ENCODE peak calls at places on chromosomes 7 and 10, in seven cellular contexts. M is endodermal cell, Y is endothelial cell of umbilical vein, B is iPS DF 6.9, W is prostate gland, Q is A549, V is WERI-Rb-1. J is an unnamed sample.

GRCh38 chr7:159097661-159098423 is 46.8 kb downstream of the VIPR2 start:
- DNase-seq in M (peak; percentile 36), B (no peak), Y (no peak), Q (no peak), V (peak; percentile 8), W (no peak), J (peak; percentile 81)

GRCh38 chr10:621981-622740 is 67.3 kb downstream of the DIP2C start:
- DNase-seq in Q (no peak), V (no peak), W (no peak), B (no peak), Y (no peak), M (no peak), J (no peak)

GRCh38 chr7:828793-829561 is 3.3 kb upstream of the SUN1 start:
- DNase-seq in Q (no peak), B (no peak), W (no peak), V (no peak), M (no peak), Y (no peak), J (no peak)

GRCh38 chr7:41003031-41003925 is 699.6 kb downstream of the INHBA start:
- DNase-seq in W (peak; percentile 18), Q (peak; percentile 49), V (peak; percentile 53), B (peak; percentile 39), Y (peak; percentile 80), M (peak; percentile 90), J (no peak)

GRCh38 chr7:90320801-90321494 is at the start of gene FAM237B:
- DNase-seq in M (peak; percentile 77), B (no peak), Q (peak; percentile 41), V (no peak), W (no peak), Y (no peak), J (no peak)

GRCh38 chr10:125564570-125564969 is 118.4 kb downstream of the TEX36 start:
- DNase-seq in W (no peak), M (peak; percentile 17), V (no peak), Y (no peak), Q (no peak), B (no peak), J (no peak)

GRCh38 chr10:17537281-17537680 is 79.9 kb downstream of the HACD1 start:
- DNase-seq in B (no peak), Y (no peak), V (no peak), M (no peak), Q (no peak), W (no peak), J (no peak)

GRCh38 chr7:129295015-129295423 is 70.2 kb downstream of the AHCYL2 start:
- DNase-seq in Y (peak; percentile 50), W (no peak), M (no peak), B (no peak), V (peak; percentile 14), Q (no peak), J (no peak)

GRCh38 chr10:70890917-70891431 is 2.6 kb upstream of the PCBD1 start:
- DNase-seq in W (no peak), M (peak; percentile 80), Y (no peak), B (no peak), Q (no peak), V (peak; percentile 88), J (no peak)

GRCh38 chr7:157974678-157975230 is 612.9 kb downstream of the PTPRN2 start:
- DNase-seq in Q (no peak), W (no peak), B (no peak), V (no peak), M (no peak), Y (no peak), J (peak; percentile 32)

GRCh38 chr10:3852147-3852904 is 67.3 kb upstream of the KLF6 start:
- DNase-seq in Y (peak; percentile 98), V (no peak), Q (peak; percentile 97), W (peak; percentile 97), M (no peak), B (no peak), J (peak; percentile 90)

GRCh38 chr10:46226232-46226631 is 60.6 kb upstream of the ANTXRL start:
- DNase-seq in M (peak; percentile 37), Q (no peak), B (no peak), Y (no peak), W (no peak), V (no peak), J (no peak)

GRCh38 chr7:17307558-17307957 is 9.1 kb downstream of the AHR start:
- DNase-seq in W (no peak), Q (no peak), V (no peak), B (no peak), M (no peak), Y (no peak), J (no peak)

GRCh38 chr10:43710772-43711471 is 62.2 kb upstream of the ZNF32 start:
- DNase-seq in B (no peak), V (no peak), M (peak; percentile 15), Y (no peak), Q (no peak), W (no peak), J (no peak)

GRCh38 chr7:79452032-79452494 is 1.4 kb downstream of the MAGI2 start:
- DNase-seq in Y (peak; percentile 88), B (peak; percentile 25), Q (peak; percentile 82), V (peak; percentile 83), W (peak; percentile 75), M (peak; percentile 87), J (peak; percentile 96)

GRCh38 chr10:100766693-100767427 is 21.5 kb downstream of the PAX2 start:
- DNase-seq in Y (no peak), M (peak; percentile 68), V (no peak), B (no peak), Q (peak; percentile 29), W (no peak), J (no peak)

GRCh38 chr7:77466455-77466854 is 50.3 kb upstream of the GSAP start:
- DNase-seq in V (no peak), M (no peak), W (no peak), B (no peak), Q (no peak), Y (no peak), J (no peak)

GRCh38 chr7:7330997-7331396 is 148.7 kb downstream of the C1GALT1 start:
- DNase-seq in M (no peak), Q (peak; percentile 3), V (peak; percentile 92), Y (no peak), B (no peak), W (no peak), J (no peak)

GRCh38 chr7:141150465-141150864 is 76.6 kb downstream of the TMEM178B start:
- DNase-seq in V (no peak), Y (no peak), W (no peak), M (no peak), B (no peak), Q (no peak), J (no peak)

GRCh38 chr7:128410092-128410665 is 397 bp upstream of the IMPDH1 start:
- DNase-seq in Y (peak; percentile 75), B (no peak), V (peak; percentile 74), M (peak; percentile 88), W (peak; percentile 48), Q (peak; percentile 80), J (peak; percentile 63)

GRCh38 chr7:15167912-15168311 is 265.4 kb upstream of the DGKB start:
- DNase-seq in B (no peak), W (no peak), M (no peak), Q (no peak), V (no peak), Y (no peak), J (no peak)

GRCh38 chr10:103640436-103641181 is 147.1 kb downstream of the NEURL1 start:
- DNase-seq in W (no peak), Y (no peak), Q (no peak), V (no peak), B (no peak), M (no peak), J (no peak)

GRCh38 chr10:103636996-103637395 is 143.5 kb downstream of the NEURL1 start:
- DNase-seq in Y (no peak), V (no peak), W (no peak), B (no peak), Q (no peak), M (no peak), J (no peak)

GRCh38 chr10:103641326-103641725 is 147.8 kb downstream of the NEURL1 start:
- DNase-seq in M (no peak), W (no peak), V (no peak), Y (no peak), Q (no peak), B (no peak), J (no peak)

GRCh38 chr10:103637855-103638561 is 144.5 kb downstream of the NEURL1 start:
- DNase-seq in Y (no peak), B (no peak), M (no peak), W (peak; percentile 57), Q (no peak), V (no peak), J (peak; percentile 99)

DNA sequence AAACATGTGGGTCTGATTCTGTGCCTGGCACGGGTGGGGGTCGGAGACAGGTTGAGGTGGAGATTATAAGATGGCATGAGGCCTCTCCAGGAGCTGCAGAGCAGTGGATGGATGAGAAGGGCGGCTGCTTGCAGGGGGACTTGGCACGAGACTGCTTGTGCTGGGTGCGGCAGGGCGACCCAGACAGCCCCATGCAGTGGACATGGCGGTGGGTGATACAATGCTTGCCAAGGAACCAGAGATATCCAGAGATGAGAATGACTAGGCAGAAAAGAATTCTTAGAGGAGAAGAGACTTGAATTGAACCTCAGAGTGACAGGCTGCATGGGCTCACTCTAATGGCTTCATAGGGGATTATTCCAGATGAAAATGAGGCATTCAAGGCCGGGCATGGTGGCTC is 145.4 kb downstream of the NEURL1 start:
- DNase-seq in Y (no peak), W (no peak), B (no peak), V (no peak), M (no peak), Q (no peak), J (no peak)
- H3K4me3 ChIP-seq in Y (no peak overlapping the region), W (no peak overlapping the region), B (no peak overlapping the region), V (no peak overlapping the region), M (no peak overlapping the region), Q (no peak overlapping the region), J (no peak overlapping the region)

DNA sequence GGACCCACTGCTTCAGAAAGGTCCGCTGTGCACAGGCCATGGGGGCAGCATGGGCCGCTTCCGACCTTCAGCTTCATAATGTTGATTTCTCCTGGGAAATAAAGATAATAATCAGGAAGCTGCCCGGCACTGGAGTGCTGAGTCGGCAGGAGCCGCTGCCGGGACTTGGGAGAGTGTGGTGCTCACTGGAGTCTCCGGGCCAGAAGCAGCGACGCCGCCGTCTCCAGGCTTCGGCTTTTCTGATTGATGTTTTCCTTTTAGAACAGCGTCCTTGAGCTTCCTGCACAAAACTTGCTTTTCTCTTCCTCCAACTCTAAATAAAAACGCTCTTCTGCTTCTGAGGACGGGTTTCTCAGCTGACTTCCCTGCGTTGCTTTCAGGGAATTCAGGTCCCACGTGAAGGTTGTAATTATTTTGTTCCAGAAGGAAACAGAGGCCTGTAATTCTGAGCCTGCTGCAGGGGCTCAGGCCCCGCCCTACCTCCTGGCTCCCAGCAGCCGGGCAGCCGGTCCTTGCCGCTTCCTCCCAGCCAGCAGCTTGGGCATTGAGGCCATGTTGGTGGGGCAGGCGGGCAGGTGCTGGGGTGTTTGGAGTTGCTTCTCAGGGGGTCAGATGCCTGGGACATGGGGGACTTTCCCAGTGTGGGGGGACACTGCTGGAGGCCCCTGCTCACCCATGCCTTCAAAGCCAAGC is 14.7 kb downstream of the PWWP2B start:
- DNase-seq in M (peak; percentile 57), W (peak; percentile 68), Q (no peak), V (peak; percentile 73), Y (peak; percentile 58), B (no peak), J (no peak)
- H3K4me3 ChIP-seq in M (no peak overlapping the region), W (no peak overlapping the region), Q (no peak overlapping the region), V (no peak overlapping the region), Y (no peak overlapping the region), B (no peak overlapping the region), J (no peak overlapping the region)

GRCh38 chr10:102398172-102399020 is 2.9 kb downstream of the NFKB2 start:
- DNase-seq in V (no peak), B (no peak), W (no peak), Q (no peak), Y (no peak), M (no peak), J (no peak)
- H3K4me3 ChIP-seq in V (no peak overlapping the region), B (no peak overlapping the region), W (no peak overlapping the region), Q (no peak overlapping the region), Y (no peak overlapping the region), M (no peak overlapping the region), J (peak overlapping the region; percentile 64)

GRCh38 chr10:5461914-5462840 is 37.2 kb downstream of the CALML5 start:
- DNase-seq in M (no peak), V (no peak), W (no peak), Y (peak; percentile 32), Q (no peak), B (no peak), J (no peak)
- H3K4me3 ChIP-seq in M (no peak overlapping the region), V (no peak overlapping the region), W (no peak overlapping the region), Y (no peak overlapping the region), Q (no peak overlapping the region), B (no peak overlapping the region), J (no peak overlapping the region)